ENCODE peak calls at places on chromosomes 4 and X, in five cellular contexts. One of them, this sample, is unnamed.

GRCh38 chr4:20675786-20676185 is 24.5 kb upstream of the PACRGL start:
- DNase-seq in H9: no peak
- DNase-seq in PC-9: no peak
- DNase-seq in astrocyte: no peak
- DNase-seq in hepatocyte: no peak
- DNase-seq in this sample: no peak

GRCh38 chr4:140856692-140857091 is 100.5 kb upstream of the TBC1D9 start:
- DNase-seq in H9: peak; percentile 60
- DNase-seq in PC-9: peak; percentile 87
- DNase-seq in astrocyte: peak; percentile 86
- DNase-seq in hepatocyte: peak; percentile 18
- DNase-seq in this sample: peak; percentile 88

GRCh38 chr4:127809173-127809800 is 27.2 kb downstream of the HSPA4L start:
- DNase-seq in H9: no peak
- DNase-seq in PC-9: no peak
- DNase-seq in astrocyte: peak; percentile 1
- DNase-seq in hepatocyte: peak; percentile 12
- DNase-seq in this sample: peak; percentile 10

GRCh38 chr4:62771656-62772557 is 1571.8 kb downstream of the ADGRL3 start:
- DNase-seq in H9: no peak
- DNase-seq in PC-9: no peak
- DNase-seq in astrocyte: no peak
- DNase-seq in hepatocyte: no peak
- DNase-seq in this sample: no peak

GRCh38 chrX:17758382-17758781 is 21.1 kb downstream of the SCML1 start:
- DNase-seq in H9: no peak
- DNase-seq in PC-9: no peak
- DNase-seq in astrocyte: no peak
- DNase-seq in hepatocyte: no peak
- DNase-seq in this sample: no peak

GRCh38 chrX:85243155-85243554 is 424 bp downstream of the SATL1 start:
- DNase-seq in H9: no peak
- DNase-seq in PC-9: no peak
- DNase-seq in astrocyte: no peak
- DNase-seq in hepatocyte: no peak
- DNase-seq in this sample: peak; percentile 1

GRCh38 chrX:115393271-115393670 is 103.8 kb downstream of the LUZP4 start:
- DNase-seq in H9: no peak
- DNase-seq in PC-9: peak; percentile 97
- DNase-seq in astrocyte: peak; percentile 93
- DNase-seq in hepatocyte: peak; percentile 24
- DNase-seq in this sample: peak; percentile 93

GRCh38 chr4:41692717-41693345 is 55.7 kb downstream of the PHOX2B start:
- DNase-seq in H9: peak; percentile 77
- DNase-seq in PC-9: no peak
- DNase-seq in astrocyte: peak; percentile 22
- DNase-seq in hepatocyte: peak; percentile 77
- DNase-seq in this sample: peak; percentile 46

GRCh38 chr4:4762909-4763814 is 96.3 kb upstream of the MSX1 start:
- DNase-seq in H9: peak; percentile 64
- DNase-seq in PC-9: peak; percentile 95
- DNase-seq in astrocyte: peak; percentile 61
- DNase-seq in hepatocyte: peak; percentile 52
- DNase-seq in this sample: peak; percentile 66

GRCh38 chrX:125778256-125778655 is 387.8 kb downstream of the DCAF12L2 start:
- DNase-seq in H9: no peak
- DNase-seq in PC-9: no peak
- DNase-seq in astrocyte: no peak
- DNase-seq in hepatocyte: no peak
- DNase-seq in this sample: no peak

GRCh38 chr4:156146581-156146980 is 192.9 kb upstream of the CTSO start:
- DNase-seq in H9: no peak
- DNase-seq in PC-9: no peak
- DNase-seq in astrocyte: peak; percentile 61
- DNase-seq in hepatocyte: no peak
- DNase-seq in this sample: peak; percentile 64

GRCh38 chrX:112736310-112736709 is 56.6 kb upstream of the LHFPL1 start:
- DNase-seq in H9: no peak
- DNase-seq in PC-9: peak; percentile 56
- DNase-seq in astrocyte: no peak
- DNase-seq in hepatocyte: no peak
- DNase-seq in this sample: peak; percentile 19

GRCh38 chrX:118569676-118570075 is 74.1 kb downstream of the DOCK11 start:
- DNase-seq in H9: no peak
- DNase-seq in PC-9: no peak
- DNase-seq in astrocyte: peak; percentile 54
- DNase-seq in hepatocyte: no peak
- DNase-seq in this sample: peak; percentile 62

GRCh38 chr4:31291238-31291637 is 571.1 kb downstream of the PCDH7 start:
- DNase-seq in H9: no peak
- DNase-seq in PC-9: no peak
- DNase-seq in astrocyte: no peak
- DNase-seq in hepatocyte: no peak
- DNase-seq in this sample: no peak

GRCh38 chr4:88033309-88033708 is 25.9 kb downstream of the PKD2 start:
- DNase-seq in H9: no peak
- DNase-seq in PC-9: peak; percentile 39
- DNase-seq in astrocyte: peak; percentile 35
- DNase-seq in hepatocyte: peak; percentile 80
- DNase-seq in this sample: peak; percentile 75

GRCh38 chr4:8050555-8051206 is 107.9 kb downstream of the ABLIM2 start:
- DNase-seq in H9: peak; percentile 94
- DNase-seq in PC-9: no peak
- DNase-seq in astrocyte: peak; percentile 17
- DNase-seq in hepatocyte: peak; percentile 64
- DNase-seq in this sample: peak; percentile 42

GRCh38 chrX:71618303-71618721 is at the start of gene CXCR3:
- DNase-seq in H9: no peak
- DNase-seq in PC-9: no peak
- DNase-seq in astrocyte: peak; percentile 40
- DNase-seq in hepatocyte: no peak
- DNase-seq in this sample: no peak
- H3K4me2 ChIP-seq in H9: no peak within 1 kb of the TSS
- H3K4me2 ChIP-seq in PC-9: no peak within 1 kb of the TSS
- H3K4me2 ChIP-seq in astrocyte: no peak within 1 kb of the TSS
- H3K4me2 ChIP-seq in hepatocyte: no peak within 1 kb of the TSS
- H3K4me2 ChIP-seq in this sample: no peak within 1 kb of the TSS

GRCh38 chr4:148452970-148453369 is 10.8 kb upstream of the NR3C2 start:
- DNase-seq in H9: no peak
- DNase-seq in PC-9: no peak
- DNase-seq in astrocyte: no peak
- DNase-seq in hepatocyte: no peak
- DNase-seq in this sample: no peak

GRCh38 chr4:148453833-148454232 is 11.6 kb upstream of the NR3C2 start:
- DNase-seq in H9: no peak
- DNase-seq in PC-9: no peak
- DNase-seq in astrocyte: no peak
- DNase-seq in hepatocyte: no peak
- DNase-seq in this sample: no peak

DNA sequence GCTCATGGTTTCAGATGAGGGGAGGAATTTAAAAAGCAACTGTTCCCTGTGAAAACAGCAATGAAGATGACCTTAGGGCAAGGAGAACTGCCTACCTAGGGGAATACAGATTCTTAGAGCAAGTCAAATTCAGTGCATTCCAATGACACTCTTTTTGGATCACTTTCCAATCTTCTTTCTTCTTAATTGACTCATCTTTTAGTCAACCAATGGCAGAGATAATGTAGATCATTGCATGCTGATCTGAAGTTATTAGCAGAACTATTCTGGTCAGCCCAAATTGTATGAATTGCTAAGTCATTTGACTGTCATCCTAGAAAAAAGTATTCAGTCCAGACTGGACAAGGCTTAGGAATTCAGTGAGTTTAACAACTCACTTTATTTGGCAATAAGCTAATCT is 12.6 kb upstream of the NR3C2 start:
- DNase-seq in H9: no peak
- DNase-seq in PC-9: no peak
- DNase-seq in astrocyte: no peak
- DNase-seq in hepatocyte: no peak
- DNase-seq in this sample: peak; percentile 6
- H3K27ac ChIP-seq in H9: no peak overlapping the region
- H3K27ac ChIP-seq in PC-9: no peak overlapping the region
- H3K27ac ChIP-seq in astrocyte: no peak overlapping the region
- H3K27ac ChIP-seq in hepatocyte: no peak overlapping the region
- H3K27ac ChIP-seq in this sample: no peak overlapping the region

DNA sequence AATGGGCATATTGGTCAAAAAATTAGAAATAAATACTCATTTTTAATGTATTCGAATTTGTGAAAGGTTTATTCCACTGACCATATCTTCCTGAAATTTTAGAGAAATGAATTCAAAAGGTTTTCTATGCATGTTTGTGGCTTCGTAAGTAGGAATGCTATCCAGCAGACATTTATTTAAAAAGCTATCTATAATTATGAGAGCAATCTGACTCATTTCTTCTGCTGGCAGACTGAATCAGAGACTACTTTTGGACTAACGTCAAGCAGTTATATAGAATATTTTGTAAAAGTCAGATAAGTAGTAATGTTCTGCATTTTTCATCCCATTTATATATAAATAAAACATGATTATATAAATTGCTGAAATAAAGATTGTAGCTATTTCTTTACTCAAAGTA is 125.0 kb downstream of the SPCS3 start:
- DNase-seq in H9: no peak
- DNase-seq in PC-9: no peak
- DNase-seq in astrocyte: peak; percentile 88
- DNase-seq in hepatocyte: no peak
- DNase-seq in this sample: peak; percentile 92
- H3K4me2 ChIP-seq in H9: no peak overlapping the region
- H3K4me2 ChIP-seq in PC-9: no peak overlapping the region
- H3K4me2 ChIP-seq in astrocyte: no peak overlapping the region
- H3K4me2 ChIP-seq in hepatocyte: no peak overlapping the region
- H3K4me2 ChIP-seq in this sample: no peak overlapping the region

GRCh38 chrX:21961142-21961541 is 20.6 kb downstream of the SMS start:
- DNase-seq in H9: no peak
- DNase-seq in PC-9: no peak
- DNase-seq in astrocyte: no peak
- DNase-seq in hepatocyte: no peak
- DNase-seq in this sample: peak; percentile 13
- H3K27ac ChIP-seq in H9: no peak overlapping the region
- H3K27ac ChIP-seq in PC-9: no peak overlapping the region
- H3K27ac ChIP-seq in astrocyte: no peak overlapping the region
- H3K27ac ChIP-seq in hepatocyte: no peak overlapping the region
- H3K27ac ChIP-seq in this sample: no peak overlapping the region

DNA sequence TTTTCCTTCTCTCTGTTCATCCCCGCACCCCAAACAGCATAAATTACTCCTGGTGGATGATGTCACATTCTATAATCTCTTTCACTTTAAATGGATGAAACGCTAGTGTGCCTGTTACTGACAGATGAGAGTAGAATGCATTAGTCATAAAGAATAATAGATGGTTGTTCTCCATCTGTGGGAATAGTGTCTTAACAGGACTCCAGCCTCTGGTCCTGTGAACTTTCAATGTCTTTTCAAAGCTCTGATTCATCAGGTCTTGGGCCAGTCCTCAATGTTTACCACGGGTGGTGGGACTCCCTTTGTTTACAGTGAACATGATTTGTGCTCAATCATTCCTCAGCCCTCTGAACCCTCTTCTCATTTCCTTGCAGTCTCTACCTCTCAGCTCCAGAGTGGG is 182.6 kb downstream of the GABRB1 start:
- DNase-seq in H9: no peak
- DNase-seq in PC-9: peak; percentile 45
- DNase-seq in astrocyte: peak; percentile 98
- DNase-seq in hepatocyte: peak; percentile 24
- DNase-seq in this sample: peak; percentile 98
- H3K4me2 ChIP-seq in H9: no peak overlapping the region
- H3K4me2 ChIP-seq in PC-9: no peak overlapping the region
- H3K4me2 ChIP-seq in astrocyte: peak overlapping the region; percentile 61
- H3K4me2 ChIP-seq in hepatocyte: no peak overlapping the region
- H3K4me2 ChIP-seq in this sample: no peak overlapping the region

DNA sequence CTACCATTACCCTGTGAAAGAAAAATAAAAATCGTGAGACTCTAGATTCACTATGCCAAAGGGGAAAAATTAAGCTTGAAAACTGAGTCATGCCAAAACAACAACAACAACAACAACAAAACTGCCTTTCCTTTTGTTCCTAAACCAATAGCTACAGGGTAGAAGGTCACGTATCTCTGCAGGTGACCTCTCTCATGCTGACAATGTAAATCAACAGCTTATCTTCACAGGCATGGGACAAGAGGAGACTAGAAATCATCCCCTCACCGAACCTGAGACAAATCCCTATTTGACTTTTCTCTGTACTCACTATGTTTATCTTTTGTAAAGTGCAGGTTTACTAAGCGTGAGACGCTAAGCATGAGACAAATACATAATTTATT is 20.5 kb upstream of the AADAT start:
- DNase-seq in H9: no peak
- DNase-seq in PC-9: no peak
- DNase-seq in astrocyte: no peak
- DNase-seq in hepatocyte: no peak
- DNase-seq in this sample: no peak
- H3K27ac ChIP-seq in H9: no peak overlapping the region
- H3K27ac ChIP-seq in PC-9: no peak overlapping the region
- H3K27ac ChIP-seq in astrocyte: no peak overlapping the region
- H3K27ac ChIP-seq in hepatocyte: no peak overlapping the region
- H3K27ac ChIP-seq in this sample: no peak overlapping the region

DNA sequence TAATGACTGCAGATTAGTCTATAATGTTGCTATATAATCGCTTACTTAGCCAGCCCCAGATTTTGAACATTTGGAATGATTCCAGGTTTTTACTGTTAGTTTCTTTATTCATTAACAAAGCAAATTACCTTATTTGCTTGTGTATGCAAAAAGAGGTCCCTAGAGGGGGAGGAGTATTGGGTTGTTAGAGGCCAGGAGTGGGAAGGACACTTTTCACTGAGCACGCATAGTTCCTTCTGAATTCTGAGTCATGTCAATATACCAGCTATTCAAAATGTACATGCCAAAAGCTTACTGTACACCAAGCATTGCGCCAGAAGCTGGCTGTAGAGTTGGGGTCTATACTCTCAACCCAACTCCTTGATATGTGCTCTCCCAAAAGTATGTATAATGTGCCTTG is 5.1 kb upstream of the DGAT2L6 start:
- DNase-seq in H9: no peak
- DNase-seq in PC-9: no peak
- DNase-seq in astrocyte: peak; percentile 15
- DNase-seq in hepatocyte: no peak
- DNase-seq in this sample: peak; percentile 45
- H3K4me2 ChIP-seq in H9: no peak overlapping the region
- H3K4me2 ChIP-seq in PC-9: no peak overlapping the region
- H3K4me2 ChIP-seq in astrocyte: peak overlapping the region; percentile 15
- H3K4me2 ChIP-seq in hepatocyte: no peak overlapping the region
- H3K4me2 ChIP-seq in this sample: peak overlapping the region; percentile 25

GRCh38 chrX:41596586-41596985 is 92.2 kb upstream of the GPR34 start:
- DNase-seq in H9: no peak
- DNase-seq in PC-9: no peak
- DNase-seq in astrocyte: peak; percentile 66
- DNase-seq in hepatocyte: no peak
- DNase-seq in this sample: peak; percentile 42
- H3K27ac ChIP-seq in H9: no peak overlapping the region
- H3K27ac ChIP-seq in PC-9: no peak overlapping the region
- H3K27ac ChIP-seq in astrocyte: no peak overlapping the region
- H3K27ac ChIP-seq in hepatocyte: no peak overlapping the region
- H3K27ac ChIP-seq in this sample: no peak overlapping the region

This sample was measured in fibroblast of lung.